ENCODE peak calls at places on chromosomes 4 and X, in eight cellular contexts. V is stimulated activated CD4-positive, alpha-beta T cell treated with anti-CD3 and anti-CD28 coated beads, Interleukin-12 subunit alpha, Interleukin-12 subunit beta, amount 100 ng/mL, for 48 hours; Z is stimulated activated naive B cell treated with anti-CD40 and anti-IgM and Interleukin-4, amounts not matched to agents 10 μg/mL and 1 μg/mL and 100 μg/mL, for 72 hours; G is GM12864; P is endothelial cell; J is fibroblast of mammary gland; E is neuronal stem cell; Y is COR-L47. H is an unnamed sample.

GRCh38 chr4:118767109-118767508 is 68.8 kb downstream of the SEC24D start:
- DNase-seq in V (no peak), Z (no peak), G (no peak), P (no peak), J (no peak), E (no peak), Y (no peak), H (no peak)

GRCh38 chr4:52718123-52718522 is 33.1 kb downstream of the ERVMER34-1 start:
- DNase-seq in V (no peak), Z (no peak), G (no peak), P (no peak), J (peak), E (no peak), Y (no peak), H (no peak)

GRCh38 chr4:152369203-152369902 is 166.5 kb downstream of the FBXW7 start:
- DNase-seq in V (no peak), Z (no peak), G (no peak), P (no peak), J (no peak), E (no peak), Y (no peak), H (peak)

GRCh38 chrX:119478504-119478903 is 10.3 kb downstream of the SLC25A5 start:
- DNase-seq in V (no peak), Z (no peak), G (no peak), P (no peak), J (no peak), E (no peak), Y (no peak), H (no peak)

GRCh38 chrX:38516196-38516595 is 45.1 kb upstream of the TSPAN7 start:
- DNase-seq in V (no peak), Z (no peak), G (no peak), P (no peak), J (no peak), E (no peak), Y (no peak), H (no peak)

GRCh38 chrX:51332188-51332942 is at the start of gene NUDT10:
- DNase-seq in V (peak), Z (peak), G (no peak), P (peak), J (peak), E (peak), Y (no peak), H (peak)

GRCh38 chr4:180059216-180059881 is 2183.9 kb upstream of the TENM3 start:
- DNase-seq in V (no peak), Z (no peak), G (no peak), P (peak), J (no peak), E (peak), Y (no peak), H (peak)

GRCh38 chr4:175051974-175052373 is 133.8 kb downstream of the ADAM29 start:
- DNase-seq in V (no peak), Z (no peak), G (no peak), P (no peak), J (no peak), E (no peak), Y (no peak), H (no peak)

GRCh38 chr4:84719115-84719514 is 136.2 kb downstream of the CDS1 start:
- DNase-seq in V (no peak), Z (no peak), G (no peak), P (no peak), J (peak), E (no peak), Y (no peak), H (no peak)

GRCh38 chr4:102627831-102628523 is 126.8 kb downstream of the NFKB1 start:
- DNase-seq in V (no peak), Z (peak), G (no peak), P (no peak), J (peak), E (no peak), Y (no peak), H (no peak)

GRCh38 chr4:77927991-77928925 is 65.6 kb downstream of the MRPL1 start:
- DNase-seq in V (no peak), Z (no peak), G (no peak), P (no peak), J (peak), E (no peak), Y (peak), H (no peak)

GRCh38 chr4:184765473-184766346 is 31.8 kb upstream of the CENPU start:
- DNase-seq in V (no peak), Z (no peak), G (no peak), P (no peak), J (no peak), E (no peak), Y (no peak), H (no peak)

GRCh38 chrX:51837926-51838325 is 55.5 kb upstream of the MAGED1 start:
- DNase-seq in V (no peak), Z (no peak), G (no peak), P (no peak), J (peak), E (no peak), Y (no peak), H (peak)

GRCh38 chr4:90099795-90100194 is 27.4 kb upstream of the CCSER1 start:
- DNase-seq in V (no peak), Z (peak), G (no peak), P (no peak), J (peak), E (no peak), Y (no peak), H (no peak)

GRCh38 chrX:71420686-71421085 is 54.5 kb downstream of the TAF1 start:
- DNase-seq in V (no peak), Z (no peak), G (no peak), P (peak), J (no peak), E (no peak), Y (no peak), H (no peak)

GRCh38 chrX:63428348-63428747 is 77.2 kb upstream of the SPIN4 start:
- DNase-seq in V (no peak), Z (no peak), G (no peak), P (no peak), J (peak), E (no peak), Y (no peak), H (no peak)

GRCh38 chr4:153222162-153222789 is 18.0 kb downstream of the TRIM2 start:
- DNase-seq in V (no peak), Z (peak), G (no peak), P (peak), J (peak), E (peak), Y (peak), H (peak)

GRCh38 chr4:38674206-38675144 is 10.5 kb downstream of the KLF3 start:
- DNase-seq in V (no peak), Z (no peak), G (no peak), P (no peak), J (no peak), E (no peak), Y (no peak), H (no peak)

GRCh38 chr4:86664959-86665358 is 70.8 kb downstream of the PTPN13 start:
- DNase-seq in V (no peak), Z (no peak), G (no peak), P (no peak), J (peak), E (no peak), Y (no peak), H (no peak)

GRCh38 chrX:85590638-85591037 is 211.2 kb upstream of the POF1B start:
- DNase-seq in V (no peak), Z (no peak), G (no peak), P (no peak), J (no peak), E (no peak), Y (no peak), H (no peak)

H was measured in cardiac muscle cell.